ENCODE peak calls at places on chromosomes 7 and 10, in six cellular contexts. One of them, this sample, is unnamed.

GRCh38 chr7:42338231-42339222 is 101.5 kb upstream of the GLI3 start:
- DNase-seq in GM10248: no peak
- DNase-seq in progenitor cell of endocrine pancreas: no peak
- DNase-seq in HAP-1: no peak
- DNase-seq in choroid plexus epithelial cell: no peak
- DNase-seq in NCI-H2029: no peak
- DNase-seq in this sample: no peak

GRCh38 chr7:36984051-36984492 is 259.8 kb upstream of the AOAH start:
- DNase-seq in GM10248: no peak
- DNase-seq in progenitor cell of endocrine pancreas: no peak
- DNase-seq in HAP-1: no peak
- DNase-seq in choroid plexus epithelial cell: no peak
- DNase-seq in NCI-H2029: no peak
- DNase-seq in this sample: no peak

GRCh38 chr7:159201722-159202330 is 57.2 kb upstream of the VIPR2 start:
- DNase-seq in GM10248: no peak
- DNase-seq in progenitor cell of endocrine pancreas: no peak
- DNase-seq in HAP-1: no peak
- DNase-seq in choroid plexus epithelial cell: no peak
- DNase-seq in NCI-H2029: no peak
- DNase-seq in this sample: no peak

GRCh38 chr7:130275826-130276291 is 9.2 kb downstream of the CPA2 start:
- DNase-seq in GM10248: no peak
- DNase-seq in progenitor cell of endocrine pancreas: no peak
- DNase-seq in HAP-1: no peak
- DNase-seq in choroid plexus epithelial cell: no peak
- DNase-seq in NCI-H2029: no peak
- DNase-seq in this sample: peak

GRCh38 chr10:82826132-82826531 is 951.1 kb downstream of the NRG3 start:
- DNase-seq in GM10248: no peak
- DNase-seq in progenitor cell of endocrine pancreas: no peak
- DNase-seq in HAP-1: no peak
- DNase-seq in choroid plexus epithelial cell: no peak
- DNase-seq in NCI-H2029: no peak
- DNase-seq in this sample: peak

GRCh38 chr7:31033674-31034073 is 18.4 kb upstream of the ADCYAP1R1 start:
- DNase-seq in GM10248: no peak
- DNase-seq in progenitor cell of endocrine pancreas: no peak
- DNase-seq in HAP-1: no peak
- DNase-seq in choroid plexus epithelial cell: no peak
- DNase-seq in NCI-H2029: no peak
- DNase-seq in this sample: no peak

GRCh38 chr10:71218046-71218832 is 5.9 kb downstream of the UNC5B start:
- DNase-seq in GM10248: no peak
- DNase-seq in progenitor cell of endocrine pancreas: no peak
- DNase-seq in HAP-1: no peak
- DNase-seq in choroid plexus epithelial cell: no peak
- DNase-seq in NCI-H2029: peak
- DNase-seq in this sample: peak

GRCh38 chr7:75565129-75565528 is 73.0 kb downstream of the SPDYE5 start:
- DNase-seq in GM10248: no peak
- DNase-seq in progenitor cell of endocrine pancreas: no peak
- DNase-seq in HAP-1: peak
- DNase-seq in choroid plexus epithelial cell: peak
- DNase-seq in NCI-H2029: no peak
- DNase-seq in this sample: peak

GRCh38 chr7:70334883-70335282 is 736.6 kb downstream of the AUTS2 start:
- DNase-seq in GM10248: no peak
- DNase-seq in progenitor cell of endocrine pancreas: no peak
- DNase-seq in HAP-1: no peak
- DNase-seq in choroid plexus epithelial cell: no peak
- DNase-seq in NCI-H2029: no peak
- DNase-seq in this sample: no peak

GRCh38 chr7:141992154-141992553 is 3.5 kb upstream of the MGAM start:
- DNase-seq in GM10248: no peak
- DNase-seq in progenitor cell of endocrine pancreas: no peak
- DNase-seq in HAP-1: no peak
- DNase-seq in choroid plexus epithelial cell: peak
- DNase-seq in NCI-H2029: no peak
- DNase-seq in this sample: no peak

GRCh38 chr10:133399123-133399601 is 5.2 kb downstream of the MTG1 start:
- DNase-seq in GM10248: no peak
- DNase-seq in progenitor cell of endocrine pancreas: no peak
- DNase-seq in HAP-1: no peak
- DNase-seq in choroid plexus epithelial cell: no peak
- DNase-seq in NCI-H2029: no peak
- DNase-seq in this sample: no peak

GRCh38 chr7:76302299-76303056 is at the start of gene HSPB1:
- DNase-seq in GM10248: peak
- DNase-seq in progenitor cell of endocrine pancreas: no peak
- DNase-seq in HAP-1: peak
- DNase-seq in choroid plexus epithelial cell: peak
- DNase-seq in NCI-H2029: peak
- DNase-seq in this sample: peak

GRCh38 chr10:81073155-81073554 is 535.5 kb downstream of the SH2D4B start:
- DNase-seq in GM10248: no peak
- DNase-seq in progenitor cell of endocrine pancreas: no peak
- DNase-seq in HAP-1: no peak
- DNase-seq in choroid plexus epithelial cell: no peak
- DNase-seq in NCI-H2029: no peak
- DNase-seq in this sample: no peak

GRCh38 chr10:118343115-118343514 is 991 bp upstream of the FAM204A start:
- DNase-seq in GM10248: no peak
- DNase-seq in progenitor cell of endocrine pancreas: no peak
- DNase-seq in HAP-1: no peak
- DNase-seq in choroid plexus epithelial cell: peak
- DNase-seq in NCI-H2029: no peak
- DNase-seq in this sample: peak